ENCODE peak calls at places on chromosomes 4 and X, in five cellular contexts. One of them, this sample, is unnamed.

GRCh38 chrX:13888284-13888683 is 71.4 kb upstream of the GPM6B start:
- DNase-seq in AG08396: no peak
- DNase-seq in GM13977: no peak
- DNase-seq in HFFc6: no peak
- DNase-seq in mammary epithelial cell: no peak
- DNase-seq in this sample: no peak

GRCh38 chrX:74534569-74535038 is 79.8 kb downstream of the RLIM start:
- DNase-seq in AG08396: peak
- DNase-seq in GM13977: peak
- DNase-seq in HFFc6: peak
- DNase-seq in mammary epithelial cell: peak
- DNase-seq in this sample: peak

GRCh38 chr4:16597829-16598228 is 300.6 kb downstream of the LDB2 start:
- DNase-seq in AG08396: no peak
- DNase-seq in GM13977: no peak
- DNase-seq in HFFc6: peak
- DNase-seq in mammary epithelial cell: no peak
- DNase-seq in this sample: no peak

GRCh38 chr4:98680806-98681205 is 22.4 kb upstream of the TSPAN5 start:
- DNase-seq in AG08396: no peak
- DNase-seq in GM13977: no peak
- DNase-seq in HFFc6: no peak
- DNase-seq in mammary epithelial cell: no peak
- DNase-seq in this sample: no peak

GRCh38 chrX:118718737-118719136 is 8.7 kb upstream of the IL13RA1 start:
- DNase-seq in AG08396: no peak
- DNase-seq in GM13977: no peak
- DNase-seq in HFFc6: no peak
- DNase-seq in mammary epithelial cell: no peak
- DNase-seq in this sample: no peak

GRCh38 chr4:8558080-8558960 is 21.9 kb upstream of the GPR78 start:
- DNase-seq in AG08396: peak
- DNase-seq in GM13977: no peak
- DNase-seq in HFFc6: peak
- DNase-seq in mammary epithelial cell: no peak
- DNase-seq in this sample: no peak

GRCh38 chrX:115535421-115535820 is 25.6 kb upstream of the PLS3 start:
- DNase-seq in AG08396: no peak
- DNase-seq in GM13977: no peak
- DNase-seq in HFFc6: no peak
- DNase-seq in mammary epithelial cell: no peak
- DNase-seq in this sample: no peak

GRCh38 chr4:2795558-2796260 is 2.8 kb downstream of the SH3BP2 start:
- DNase-seq in AG08396: no peak
- DNase-seq in GM13977: no peak
- DNase-seq in HFFc6: no peak
- DNase-seq in mammary epithelial cell: no peak
- DNase-seq in this sample: no peak

GRCh38 chrX:45765726-45766125 is 565.0 kb upstream of the DIPK2B start:
- DNase-seq in AG08396: no peak
- DNase-seq in GM13977: no peak
- DNase-seq in HFFc6: no peak
- DNase-seq in mammary epithelial cell: no peak
- DNase-seq in this sample: no peak